ENCODE peak calls at places on chromosomes 12 and 14, in nine cellular contexts. One of them, this sample, is unnamed.

GRCh38 chr12:67426067-67426466 is 156.9 kb downstream of the CAND1 start:
- DNase-seq in aorta: no peak
- DNase-seq in neuronal stem cell: no peak
- DNase-seq in AG09319: peak
- DNase-seq in Calu3: no peak
- DNase-seq in GM13977: no peak
- DNase-seq in C1 segment of cervical spinal cord: no peak
- DNase-seq in posterior cingulate gyrus: no peak
- DNase-seq in naive thymus-derived CD8-positive, alpha-beta T cell: no peak
- DNase-seq in this sample: no peak

GRCh38 chr14:102775855-102776760 is 1.1 kb upstream of the TRAF3 start:
- DNase-seq in aorta: peak
- DNase-seq in neuronal stem cell: no peak
- DNase-seq in AG09319: no peak
- DNase-seq in Calu3: no peak
- DNase-seq in GM13977: peak
- DNase-seq in C1 segment of cervical spinal cord: no peak
- DNase-seq in posterior cingulate gyrus: no peak
- DNase-seq in naive thymus-derived CD8-positive, alpha-beta T cell: no peak
- DNase-seq in this sample: peak

GRCh38 chr14:103705524-103706284 is 9.5 kb downstream of the XRCC3 start:
- DNase-seq in aorta: peak
- DNase-seq in neuronal stem cell: no peak
- DNase-seq in AG09319: no peak
- DNase-seq in Calu3: no peak
- DNase-seq in GM13977: no peak
- DNase-seq in C1 segment of cervical spinal cord: no peak
- DNase-seq in posterior cingulate gyrus: no peak
- DNase-seq in naive thymus-derived CD8-positive, alpha-beta T cell: no peak
- DNase-seq in this sample: no peak

GRCh38 chr12:124047045-124047566 is 74.1 kb downstream of the ZNF664 start:
- DNase-seq in aorta: no peak
- DNase-seq in neuronal stem cell: no peak
- DNase-seq in AG09319: no peak
- DNase-seq in Calu3: no peak
- DNase-seq in GM13977: no peak
- DNase-seq in C1 segment of cervical spinal cord: no peak
- DNase-seq in posterior cingulate gyrus: no peak
- DNase-seq in naive thymus-derived CD8-positive, alpha-beta T cell: no peak
- DNase-seq in this sample: no peak

GRCh38 chr14:103973354-103973753 is 31.0 kb upstream of the RD3L start:
- DNase-seq in aorta: no peak
- DNase-seq in neuronal stem cell: no peak
- DNase-seq in AG09319: no peak
- DNase-seq in Calu3: no peak
- DNase-seq in GM13977: no peak
- DNase-seq in C1 segment of cervical spinal cord: no peak
- DNase-seq in posterior cingulate gyrus: no peak
- DNase-seq in naive thymus-derived CD8-positive, alpha-beta T cell: no peak
- DNase-seq in this sample: peak

GRCh38 chr12:130086777-130087176 is 75.5 kb upstream of the FZD10 start:
- DNase-seq in aorta: no peak
- DNase-seq in neuronal stem cell: no peak
- DNase-seq in AG09319: no peak
- DNase-seq in Calu3: no peak
- DNase-seq in GM13977: no peak
- DNase-seq in C1 segment of cervical spinal cord: no peak
- DNase-seq in posterior cingulate gyrus: no peak
- DNase-seq in naive thymus-derived CD8-positive, alpha-beta T cell: no peak
- DNase-seq in this sample: no peak

GRCh38 chr12:26734510-26735248 is 98.3 kb downstream of the ITPR2 start:
- DNase-seq in aorta: no peak
- DNase-seq in neuronal stem cell: no peak
- DNase-seq in AG09319: no peak
- DNase-seq in Calu3: no peak
- DNase-seq in GM13977: no peak
- DNase-seq in C1 segment of cervical spinal cord: no peak
- DNase-seq in posterior cingulate gyrus: no peak
- DNase-seq in naive thymus-derived CD8-positive, alpha-beta T cell: no peak
- DNase-seq in this sample: no peak

GRCh38 chr12:50024804-50025186 is 499 bp downstream of the RACGAP1 start:
- DNase-seq in aorta: no peak
- DNase-seq in neuronal stem cell: no peak
- DNase-seq in AG09319: no peak
- DNase-seq in Calu3: no peak
- DNase-seq in GM13977: no peak
- DNase-seq in C1 segment of cervical spinal cord: no peak
- DNase-seq in posterior cingulate gyrus: no peak
- DNase-seq in naive thymus-derived CD8-positive, alpha-beta T cell: no peak
- DNase-seq in this sample: no peak

GRCh38 chr12:46702581-46703344 is 123.0 kb downstream of the SLC38A4 start:
- DNase-seq in aorta: peak
- DNase-seq in neuronal stem cell: peak
- DNase-seq in AG09319: no peak
- DNase-seq in Calu3: no peak
- DNase-seq in GM13977: no peak
- DNase-seq in C1 segment of cervical spinal cord: no peak
- DNase-seq in posterior cingulate gyrus: no peak
- DNase-seq in naive thymus-derived CD8-positive, alpha-beta T cell: no peak
- DNase-seq in this sample: no peak

GRCh38 chr14:61839452-61839851 is 77.2 kb downstream of the SNAPC1 start:
- DNase-seq in aorta: no peak
- DNase-seq in neuronal stem cell: no peak
- DNase-seq in AG09319: no peak
- DNase-seq in Calu3: no peak
- DNase-seq in GM13977: no peak
- DNase-seq in C1 segment of cervical spinal cord: no peak
- DNase-seq in posterior cingulate gyrus: no peak
- DNase-seq in naive thymus-derived CD8-positive, alpha-beta T cell: no peak
- DNase-seq in this sample: no peak

GRCh38 chr14:105351920-105352871 is 37.6 kb downstream of the PACS2 start:
- DNase-seq in aorta: peak
- DNase-seq in neuronal stem cell: peak
- DNase-seq in AG09319: peak
- DNase-seq in Calu3: peak
- DNase-seq in GM13977: peak
- DNase-seq in C1 segment of cervical spinal cord: no peak
- DNase-seq in posterior cingulate gyrus: peak
- DNase-seq in naive thymus-derived CD8-positive, alpha-beta T cell: peak
- DNase-seq in this sample: peak

GRCh38 chr12:65532744-65533143 is 254.3 kb downstream of the MSRB3 start:
- DNase-seq in aorta: no peak
- DNase-seq in neuronal stem cell: no peak
- DNase-seq in AG09319: peak
- DNase-seq in Calu3: peak
- DNase-seq in GM13977: no peak
- DNase-seq in C1 segment of cervical spinal cord: no peak
- DNase-seq in posterior cingulate gyrus: no peak
- DNase-seq in naive thymus-derived CD8-positive, alpha-beta T cell: no peak
- DNase-seq in this sample: no peak

GRCh38 chr12:86006727-86007126 is 132.6 kb downstream of the NTS start:
- DNase-seq in aorta: no peak
- DNase-seq in neuronal stem cell: no peak
- DNase-seq in AG09319: no peak
- DNase-seq in Calu3: no peak
- DNase-seq in GM13977: no peak
- DNase-seq in C1 segment of cervical spinal cord: no peak
- DNase-seq in posterior cingulate gyrus: no peak
- DNase-seq in naive thymus-derived CD8-positive, alpha-beta T cell: no peak
- DNase-seq in this sample: no peak

This sample was measured in nephron progenitor cell.